ENCODE peak calls at places on chromosomes 7 and 10, in five cellular contexts. C is WERI-Rb-1, H is psoas muscle, T is HCT116, M is GM20000. U is an unnamed sample.

GRCh38 chr7:157017639-157018327 is 7.3 kb upstream of the MNX1 start:
- DNase-seq in C (peak; percentile 90), T (no peak), M (peak; percentile 46), H (no peak), U (no peak)

GRCh38 chr7:76191783-76192240 is 9.9 kb upstream of the SRRM3 start:
- DNase-seq in T (peak; percentile 43), H (no peak), C (peak; percentile 28), M (no peak), U (no peak)

GRCh38 chr10:101223274-101224059 is 5.8 kb downstream of the LBX1 start:
- DNase-seq in H (no peak), C (no peak), T (no peak), M (peak; percentile 28), U (no peak)

GRCh38 chr10:75209325-75210192 is 1.0 kb upstream of the VDAC2 start:
- DNase-seq in T (no peak), M (peak; percentile 77), C (peak; percentile 73), H (peak; percentile 85), U (peak; percentile 70)

GRCh38 chr7:88102686-88103085 is 117.2 kb downstream of the SRI start:
- DNase-seq in C (no peak), T (no peak), H (no peak), M (no peak), U (no peak)

GRCh38 chr10:35195361-35196306 is 69.0 kb downstream of the CREM start:
- DNase-seq in C (peak; percentile 55), M (peak; percentile 66), T (peak; percentile 82), H (peak; percentile 48), U (peak; percentile 88)

GRCh38 chr7:69706070-69706469 is 107.8 kb downstream of the AUTS2 start:
- DNase-seq in T (no peak), H (no peak), M (no peak), C (no peak), U (no peak)

GRCh38 chr10:104980401-104980800 is 339.3 kb downstream of the SORCS3 start:
- DNase-seq in C (no peak), T (no peak), H (no peak), M (no peak), U (no peak)

GRCh38 chr10:51544933-51545332 is 154.5 kb downstream of the CSTF2T start:
- DNase-seq in M (no peak), C (no peak), H (no peak), T (no peak), U (no peak)

GRCh38 chr7:36749282-36749960 is 25.1 kb upstream of the AOAH start:
- DNase-seq in T (no peak), M (no peak), C (no peak), H (no peak), U (peak; percentile 65)

DNA sequence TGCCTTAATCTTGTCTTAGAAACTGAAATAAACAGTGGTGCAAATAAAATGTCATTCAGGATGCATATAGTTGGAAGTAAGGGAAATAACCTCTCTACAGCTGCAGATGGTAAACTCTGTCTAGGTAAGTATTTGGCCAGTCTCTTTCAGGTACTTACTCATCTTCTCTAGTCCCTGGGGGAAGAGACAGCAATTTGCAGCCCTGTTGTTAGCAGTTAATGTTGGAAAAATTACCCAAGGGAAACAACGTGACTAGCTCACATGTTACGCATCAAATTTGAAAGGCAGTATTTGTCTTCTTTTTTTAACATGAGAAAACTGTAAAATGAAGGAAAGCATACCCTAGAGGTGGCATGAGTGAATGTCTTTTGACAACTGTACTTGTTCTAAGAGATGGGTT is 3.2 kb upstream of the HUS1 start:
- DNase-seq in H (no peak), M (no peak), T (no peak), C (no peak), U (no peak)
- TF ChIP-seq CTCF in H (no peak), M (no peak), T (no peak), C (no peak), U (no peak)

GRCh38 chr10:103766751-103767509 is 88.4 kb downstream of the SH3PXD2A start:
- DNase-seq in C (no peak), T (no peak), M (no peak), H (no peak), U (no peak)
- TF ChIP-seq CTCF in C (no peak), T (no peak), M (no peak), H (no peak), U (no peak)

GRCh38 chr7:18889436-18889835 is 228.0 kb downstream of the TWIST1 start:
- DNase-seq in T (no peak), M (no peak), C (no peak), H (no peak), U (no peak)

GRCh38 chr7:18890134-18890533 is 227.3 kb downstream of the TWIST1 start:
- DNase-seq in H (no peak), M (no peak), T (no peak), C (no peak), U (no peak)

GRCh38 chr7:18893156-18893555 is 224.3 kb downstream of the TWIST1 start:
- DNase-seq in C (no peak), M (no peak), T (no peak), H (no peak), U (no peak)

GRCh38 chr7:18894155-18894554 is 223.3 kb downstream of the TWIST1 start:
- DNase-seq in M (no peak), H (no peak), T (no peak), C (no peak), U (no peak)

DNA sequence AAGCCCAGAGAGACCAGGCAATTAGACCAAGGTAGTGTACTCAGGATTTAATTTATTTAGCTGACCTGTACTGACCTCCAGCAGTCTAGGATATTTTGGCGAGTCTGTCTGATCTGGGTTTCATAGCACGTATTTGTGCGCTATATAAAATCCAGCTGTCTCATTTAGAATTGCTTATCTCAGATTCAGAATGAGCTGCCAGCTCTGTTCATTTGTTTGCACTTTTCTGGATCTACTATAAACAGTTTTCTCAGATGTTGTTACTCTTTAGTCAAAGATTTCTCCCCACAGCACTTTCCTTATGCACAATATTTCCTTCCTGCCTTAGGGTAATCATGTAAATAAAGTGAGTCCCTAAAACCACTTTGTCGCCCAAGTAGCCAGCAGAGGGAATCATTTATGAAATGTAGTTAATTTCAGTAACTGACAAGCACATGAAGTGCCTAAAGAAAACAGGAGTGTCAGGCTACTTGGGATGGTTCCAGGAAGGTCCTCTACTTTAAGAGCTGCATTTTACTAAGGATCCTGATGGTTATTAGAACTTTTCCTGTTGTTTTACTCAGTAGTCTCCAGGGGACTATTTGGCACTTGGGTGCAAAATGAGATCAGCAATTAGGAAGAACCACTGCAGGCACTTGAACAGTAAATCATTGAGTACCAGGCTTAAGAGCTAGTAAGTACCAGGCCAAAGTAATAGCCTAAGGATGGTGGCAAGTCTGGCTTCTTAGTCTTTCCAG is 226.4 kb downstream of the TWIST1 start:
- DNase-seq in C (no peak), T (no peak), H (no peak), M (no peak), U (no peak)
- TF ChIP-seq CTCF in C (no peak), T (no peak), H (no peak), M (no peak), U (no peak)

GRCh38 chr10:12729885-12730284 is 271.6 kb downstream of the CCDC3 start:
- DNase-seq in M (no peak), C (peak; percentile 28), T (no peak), H (no peak), U (no peak)
- TF ChIP-seq CTCF in M (peak; percentile 33), C (peak; percentile 72), T (peak; percentile 77), H (peak; percentile 13), U (no peak)

DNA sequence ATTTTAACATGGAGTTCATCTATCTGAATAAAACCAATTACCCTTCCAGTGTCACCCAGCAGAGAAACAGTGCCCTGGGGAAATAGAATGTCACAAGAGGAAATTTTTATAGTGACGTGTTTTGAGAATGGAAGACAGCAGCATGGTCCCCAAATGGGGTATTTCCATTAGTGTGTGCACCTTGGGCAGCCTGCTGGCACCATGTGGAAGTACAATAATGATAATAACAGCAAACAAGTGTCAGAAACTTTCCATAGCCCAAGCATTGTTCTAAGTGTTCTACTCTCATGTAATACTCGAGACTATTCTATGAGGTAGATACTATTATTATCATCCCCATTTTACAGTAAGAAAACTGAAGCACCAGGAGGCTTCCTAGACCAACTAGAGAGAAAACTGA is 2.2 kb upstream of the PDE1C start:
- DNase-seq in T (no peak), H (no peak), C (no peak), M (no peak), U (no peak)
- TF ChIP-seq CTCF in T (no peak), H (no peak), C (no peak), M (no peak), U (no peak)

U was measured in CD14-positive monocyte.